ENCODE peak calls at places on chromosomes 12 and 14, in six cellular contexts. H is bronchial epithelial cell; G is GM13977; B is left kidney; Q is T-cell; Z is stimulated activated CD4-positive, alpha-beta T cell treated with anti-CD3 and anti-CD28 coated beads, Interleukin-15, amount 100 ng/mL, for 1 hour. I is an unnamed sample.

GRCh38 chr14:36553650-36554260 is 28.7 kb downstream of the NKX2-8 start:
- DNase-seq in H (peak), G (peak), B (peak), Q (no peak), Z (no peak), I (no peak)

GRCh38 chr12:109934026-109934425 is 34.0 kb downstream of the TCHP start:
- DNase-seq in H (no peak), G (no peak), B (peak), Q (no peak), Z (no peak), I (no peak)

GRCh38 chr12:109517619-109518018 is 40.2 kb downstream of the UBE3B start:
- DNase-seq in H (no peak), G (no peak), B (peak), Q (no peak), Z (no peak), I (no peak)

GRCh38 chr12:50711018-50711527 is 52.8 kb upstream of the ATF1 start:
- DNase-seq in H (no peak), G (no peak), B (no peak), Q (no peak), Z (no peak), I (no peak)

GRCh38 chr12:114319422-114319821 is 86.5 kb downstream of the TBX5 start:
- DNase-seq in H (no peak), G (no peak), B (no peak), Q (no peak), Z (no peak), I (no peak)

GRCh38 chr14:81169711-81170103 is 51.1 kb downstream of the GTF2A1 start:
- DNase-seq in H (no peak), G (no peak), B (peak), Q (no peak), Z (no peak), I (no peak)

GRCh38 chr12:93297032-93297431 is 80.7 kb upstream of the NUDT4 start:
- DNase-seq in H (no peak), G (peak), B (no peak), Q (no peak), Z (no peak), I (no peak)

GRCh38 chr14:61280526-61281185 is 482 bp downstream of the TMEM30B start:
- DNase-seq in H (peak), G (peak), B (peak), Q (peak), Z (peak), I (no peak)

GRCh38 chr12:62698701-62699101 is 232.1 kb downstream of the MON2 start:
- DNase-seq in H (peak), G (no peak), B (no peak), Q (no peak), Z (no peak), I (no peak)

GRCh38 chr14:44029933-44030332 is 477.1 kb downstream of the FSCB start:
- DNase-seq in H (peak), G (no peak), B (no peak), Q (no peak), Z (no peak), I (no peak)

GRCh38 chr14:24837280-24838046 is 203.5 kb upstream of the GZMB start:
- DNase-seq in H (no peak), G (no peak), B (no peak), Q (no peak), Z (no peak), I (no peak)